ENCODE peak calls at places on chromosomes 1 and 21, in nine cellular contexts. One of them, this sample, is unnamed.

GRCh38 chr1:145922266-145922665 is 3.7 kb upstream of the PEX11B start:
- DNase-seq in cortex of kidney: no peak
- DNase-seq in nephron progenitor cell: no peak
- DNase-seq in GM10248: no peak
- DNase-seq in BJ: no peak
- DNase-seq in keratinocyte: no peak
- DNase-seq in K562: no peak
- DNase-seq in fibroblast of mammary gland: peak; percentile 37
- DNase-seq in iPS-NIHi11: no peak
- DNase-seq in this sample: no peak

GRCh38 chr1:52158218-52158617 is 16.3 kb downstream of the ZFYVE9 start:
- DNase-seq in K562: no peak
- DNase-seq in nephron progenitor cell: no peak
- DNase-seq in fibroblast of mammary gland: no peak
- DNase-seq in cortex of kidney: no peak
- DNase-seq in GM10248: no peak
- DNase-seq in iPS-NIHi11: no peak
- DNase-seq in BJ: no peak
- DNase-seq in keratinocyte: no peak
- DNase-seq in this sample: no peak

GRCh38 chr1:203675596-203676347 is 49.1 kb downstream of the ATP2B4 start:
- DNase-seq in fibroblast of mammary gland: no peak
- DNase-seq in K562: no peak
- DNase-seq in GM10248: no peak
- DNase-seq in iPS-NIHi11: no peak
- DNase-seq in cortex of kidney: no peak
- DNase-seq in BJ: no peak
- DNase-seq in keratinocyte: no peak
- DNase-seq in nephron progenitor cell: no peak
- DNase-seq in this sample: no peak

GRCh38 chr1:31038360-31038759 is 27.2 kb downstream of the PUM1 start:
- DNase-seq in nephron progenitor cell: no peak
- DNase-seq in cortex of kidney: no peak
- DNase-seq in iPS-NIHi11: no peak
- DNase-seq in keratinocyte: no peak
- DNase-seq in GM10248: no peak
- DNase-seq in fibroblast of mammary gland: peak; percentile 62
- DNase-seq in K562: no peak
- DNase-seq in BJ: peak; percentile 26
- DNase-seq in this sample: no peak

GRCh38 chr1:53704804-53705445 is 34.0 kb downstream of the GLIS1 start:
- DNase-seq in GM10248: no peak
- DNase-seq in K562: no peak
- DNase-seq in keratinocyte: no peak
- DNase-seq in BJ: no peak
- DNase-seq in iPS-NIHi11: no peak
- DNase-seq in fibroblast of mammary gland: no peak
- DNase-seq in nephron progenitor cell: no peak
- DNase-seq in cortex of kidney: no peak
- DNase-seq in this sample: no peak

GRCh38 chr1:16300436-16300835 is 51.8 kb downstream of the FBXO42 start:
- DNase-seq in K562: no peak
- DNase-seq in keratinocyte: peak; percentile 80
- DNase-seq in nephron progenitor cell: no peak
- DNase-seq in BJ: no peak
- DNase-seq in fibroblast of mammary gland: no peak
- DNase-seq in GM10248: no peak
- DNase-seq in iPS-NIHi11: no peak
- DNase-seq in cortex of kidney: no peak
- DNase-seq in this sample: no peak

GRCh38 chr1:155309423-155310021 is 856 bp downstream of the FDPS start:
- DNase-seq in GM10248: no peak
- DNase-seq in BJ: no peak
- DNase-seq in nephron progenitor cell: no peak
- DNase-seq in cortex of kidney: no peak
- DNase-seq in K562: peak; percentile 54
- DNase-seq in fibroblast of mammary gland: no peak
- DNase-seq in keratinocyte: no peak
- DNase-seq in iPS-NIHi11: no peak
- DNase-seq in this sample: peak; percentile 31

GRCh38 chr21:31530918-31531705 is 128.4 kb upstream of the SOD1 start:
- DNase-seq in fibroblast of mammary gland: no peak
- DNase-seq in nephron progenitor cell: no peak
- DNase-seq in keratinocyte: no peak
- DNase-seq in BJ: no peak
- DNase-seq in GM10248: no peak
- DNase-seq in K562: no peak
- DNase-seq in iPS-NIHi11: no peak
- DNase-seq in cortex of kidney: no peak
- DNase-seq in this sample: no peak

GRCh38 chr1:178768423-178768822 is 43.4 kb downstream of the RALGPS2 start:
- DNase-seq in cortex of kidney: no peak
- DNase-seq in fibroblast of mammary gland: peak; percentile 53
- DNase-seq in BJ: no peak
- DNase-seq in iPS-NIHi11: peak; percentile 43
- DNase-seq in keratinocyte: no peak
- DNase-seq in GM10248: peak; percentile 46
- DNase-seq in nephron progenitor cell: no peak
- DNase-seq in K562: peak; percentile 61
- DNase-seq in this sample: peak; percentile 56

GRCh38 chr1:115237507-115237906 is 100.5 kb downstream of the NGF start:
- DNase-seq in cortex of kidney: no peak
- DNase-seq in nephron progenitor cell: no peak
- DNase-seq in BJ: no peak
- DNase-seq in iPS-NIHi11: no peak
- DNase-seq in keratinocyte: no peak
- DNase-seq in GM10248: no peak
- DNase-seq in fibroblast of mammary gland: peak; percentile 90
- DNase-seq in K562: no peak
- DNase-seq in this sample: no peak

GRCh38 chr1:179353546-179353945 is 12.2 kb upstream of the AXDND1 start:
- DNase-seq in BJ: peak; percentile 26
- DNase-seq in fibroblast of mammary gland: peak; percentile 78
- DNase-seq in keratinocyte: peak; percentile 9
- DNase-seq in K562: no peak
- DNase-seq in nephron progenitor cell: no peak
- DNase-seq in GM10248: no peak
- DNase-seq in cortex of kidney: no peak
- DNase-seq in iPS-NIHi11: no peak
- DNase-seq in this sample: no peak

GRCh38 chr21:32427958-32428623 is 15.6 kb downstream of the EVA1C start:
- DNase-seq in fibroblast of mammary gland: no peak
- DNase-seq in BJ: no peak
- DNase-seq in K562: no peak
- DNase-seq in iPS-NIHi11: no peak
- DNase-seq in GM10248: no peak
- DNase-seq in nephron progenitor cell: no peak
- DNase-seq in cortex of kidney: no peak
- DNase-seq in keratinocyte: no peak
- DNase-seq in this sample: no peak

GRCh38 chr1:166479052-166479631 is 312.3 kb upstream of the FAM78B start:
- DNase-seq in BJ: no peak
- DNase-seq in fibroblast of mammary gland: peak; percentile 36
- DNase-seq in cortex of kidney: no peak
- DNase-seq in GM10248: peak; percentile 41
- DNase-seq in nephron progenitor cell: peak; percentile 68
- DNase-seq in iPS-NIHi11: peak; percentile 44
- DNase-seq in keratinocyte: no peak
- DNase-seq in K562: peak; percentile 61
- DNase-seq in this sample: peak; percentile 44

This sample was measured in HEK293T.